ENCODE peak calls at places on chromosomes 12 and 14, in ten cellular contexts. U is H9, J is uterus, H is pancreas, I is A673, W is brain microvascular endothelial cell, L is RWPE2, Y is Peyer's patch, E is heart left ventricle, S is body of pancreas. X is an unnamed sample.

GRCh38 chr12:44372259-44372658 is 503.9 kb downstream of the NELL2 start:
- DNase-seq in U (no peak), J (no peak), H (no peak), I (no peak), W (no peak), L (no peak), Y (no peak), E (no peak), S (no peak), X (no peak)

GRCh38 chr12:95820096-95820703 is 29.6 kb upstream of the NTN4 start:
- DNase-seq in U (no peak), J (no peak), H (no peak), I (peak), W (peak), L (no peak), Y (peak), E (no peak), S (peak), X (no peak)

GRCh38 chr12:100146252-100146651 is 3.6 kb upstream of the BLTP3B start:
- DNase-seq in U (no peak), J (no peak), H (no peak), I (no peak), W (no peak), L (no peak), Y (no peak), E (no peak), S (no peak), X (no peak)

GRCh38 chr14:99683619-99684355 is at the start of gene CYP46A1:
- DNase-seq in U (peak), J (peak), H (peak), I (peak), W (peak), L (peak), Y (peak), E (peak), S (peak), X (peak)

GRCh38 chr12:7026854-7027253 is 8.6 kb upstream of the LPCAT3 start:
- DNase-seq in U (no peak), J (no peak), H (no peak), I (no peak), W (no peak), L (no peak), Y (no peak), E (no peak), S (no peak), X (no peak)

GRCh38 chr12:132131952-132132351 is 12.2 kb downstream of the DDX51 start:
- DNase-seq in U (peak), J (no peak), H (no peak), I (no peak), W (no peak), L (no peak), Y (no peak), E (no peak), S (no peak), X (no peak)

GRCh38 chr14:79248771-79249170 is 962.5 kb downstream of the DIO2 start:
- DNase-seq in U (no peak), J (no peak), H (no peak), I (no peak), W (no peak), L (no peak), Y (no peak), E (no peak), S (no peak), X (no peak)

GRCh38 chr12:27177716-27178115 is 66.4 kb upstream of the STK38L start:
- DNase-seq in U (no peak), J (no peak), H (no peak), I (no peak), W (peak), L (no peak), Y (no peak), E (no peak), S (no peak), X (no peak)

GRCh38 chr14:99596071-99596627 is 7.9 kb downstream of the CCDC85C start:
- DNase-seq in U (no peak), J (no peak), H (peak), I (no peak), W (no peak), L (peak), Y (no peak), E (peak), S (peak), X (no peak)

GRCh38 chr12:3201741-3202500 is 124.7 kb downstream of the TSPAN9 start:
- DNase-seq in U (no peak), J (no peak), H (peak), I (no peak), W (no peak), L (no peak), Y (no peak), E (peak), S (no peak), X (no peak)

GRCh38 chr14:36365766-36366165 is 45.3 kb upstream of the MBIP start:
- DNase-seq in U (no peak), J (no peak), H (no peak), I (peak), W (no peak), L (no peak), Y (no peak), E (no peak), S (no peak), X (no peak)

GRCh38 chr12:96861656-96862055 is 45.4 kb upstream of the NEDD1 start:
- DNase-seq in U (no peak), J (no peak), H (no peak), I (no peak), W (peak), L (no peak), Y (no peak), E (no peak), S (no peak), X (no peak)

GRCh38 chr14:94225460-94225989 is 51.4 kb downstream of the PPP4R4 start:
- DNase-seq in U (no peak), J (no peak), H (no peak), I (no peak), W (no peak), L (no peak), Y (no peak), E (no peak), S (no peak), X (no peak)

GRCh38 chr12:11821386-11821785 is 171.9 kb downstream of the ETV6 start:
- DNase-seq in U (no peak), J (no peak), H (no peak), I (no peak), W (no peak), L (no peak), Y (no peak), E (no peak), S (no peak), X (no peak)

GRCh38 chr14:69643430-69644200 is 32.2 kb downstream of the SUSD6 start:
- DNase-seq in U (no peak), J (peak), H (peak), I (no peak), W (peak), L (peak), Y (peak), E (peak), S (peak), X (no peak)

GRCh38 chr14:33716921-33717320 is 234.0 kb downstream of the EGLN3 start:
- DNase-seq in U (no peak), J (no peak), H (no peak), I (no peak), W (no peak), L (no peak), Y (no peak), E (no peak), S (no peak), X (no peak)

GRCh38 chr14:103246089-103246488 is 87.9 kb upstream of the EIF5 start:
- DNase-seq in U (no peak), J (no peak), H (no peak), I (no peak), W (no peak), L (no peak), Y (no peak), E (no peak), S (no peak), X (no peak)

GRCh38 chr12:56629459-56630179 is 507 bp downstream of the BAZ2A start:
- DNase-seq in U (no peak), J (peak), H (no peak), I (peak), W (no peak), L (no peak), Y (peak), E (peak), S (peak), X (no peak)

GRCh38 chr12:107131832-107132616 is 38.7 kb upstream of the CRY1 start:
- DNase-seq in U (peak), J (no peak), H (no peak), I (peak), W (peak), L (no peak), Y (peak), E (no peak), S (peak), X (no peak)

GRCh38 chr14:74541225-74541624 is 47.7 kb downstream of the ISCA2 start:
- DNase-seq in U (no peak), J (no peak), H (no peak), I (no peak), W (no peak), L (no peak), Y (no peak), E (no peak), S (no peak), X (no peak)

GRCh38 chr12:2169964-2170363 is 117.2 kb downstream of the CACNA1C start:
- DNase-seq in U (no peak), J (no peak), H (no peak), I (no peak), W (no peak), L (no peak), Y (no peak), E (no peak), S (no peak), X (no peak)

GRCh38 chr12:95908573-95908972 is 33.8 kb downstream of the CCDC38 start:
- DNase-seq in U (no peak), J (no peak), H (no peak), I (no peak), W (no peak), L (no peak), Y (no peak), E (no peak), S (no peak), X (no peak)

GRCh38 chr12:60194682-60195081 is 598.9 kb downstream of the SLC16A7 start:
- DNase-seq in U (no peak), J (no peak), H (no peak), I (no peak), W (no peak), L (no peak), Y (no peak), E (no peak), S (no peak), X (no peak)

GRCh38 chr12:76670776-76671175 is 93.1 kb upstream of the ZDHHC17 start:
- DNase-seq in U (no peak), J (no peak), H (no peak), I (peak), W (peak), L (no peak), Y (no peak), E (no peak), S (no peak), X (no peak)

GRCh38 chr12:108759914-108760313 is 28.6 kb upstream of the CORO1C start:
- DNase-seq in U (no peak), J (no peak), H (no peak), I (no peak), W (no peak), L (no peak), Y (no peak), E (no peak), S (no peak), X (no peak)

GRCh38 chr14:103284574-103285467 is 49.2 kb upstream of the EIF5 start:
- DNase-seq in U (no peak), J (no peak), H (no peak), I (no peak), W (peak), L (no peak), Y (no peak), E (no peak), S (no peak), X (peak)

GRCh38 chr14:104194716-104195115 is 56.3 kb downstream of the KIF26A start:
- DNase-seq in U (no peak), J (no peak), H (peak), I (no peak), W (no peak), L (no peak), Y (no peak), E (no peak), S (no peak), X (no peak)

GRCh38 chr12:4555804-4556203 is 6.2 kb upstream of the DYRK4 start:
- DNase-seq in U (no peak), J (no peak), H (no peak), I (no peak), W (no peak), L (no peak), Y (no peak), E (no peak), S (no peak), X (no peak)

GRCh38 chr12:113445544-113446176 is 23.5 kb downstream of the SDSL start:
- DNase-seq in U (no peak), J (no peak), H (no peak), I (peak), W (no peak), L (no peak), Y (no peak), E (no peak), S (no peak), X (no peak)

GRCh38 chr12:119334459-119335170 is at the start of gene CCDC60:
- DNase-seq in U (peak), J (no peak), H (peak), I (peak), W (no peak), L (no peak), Y (no peak), E (no peak), S (no peak), X (no peak)
- H3K27ac ChIP-seq in U (no peak), J (no peak), H (no peak), I (no peak), W (no peak), L (no peak), Y (no peak), E (no peak), S (no peak), X (no peak)

GRCh38 chr12:112406519-112407488 is 2.6 kb downstream of the RPL6 start:
- DNase-seq in U (no peak), J (no peak), H (no peak), I (no peak), W (no peak), L (no peak), Y (no peak), E (no peak), S (no peak), X (no peak)
- H3K27ac ChIP-seq in U (peak), J (no peak), H (no peak), I (peak), W (no peak), L (peak), Y (no peak), E (no peak), S (no peak), X (no peak)

GRCh38 chr12:114671664-114672476 is 12.1 kb downstream of the TBX3 start:
- DNase-seq in U (peak), J (peak), H (no peak), I (no peak), W (no peak), L (no peak), Y (no peak), E (no peak), S (no peak), X (no peak)

GRCh38 chr12:114669501-114670256 is 14.3 kb downstream of the TBX3 start:
- DNase-seq in U (peak), J (peak), H (peak), I (no peak), W (no peak), L (no peak), Y (no peak), E (no peak), S (no peak), X (no peak)

GRCh38 chr12:114668905-114669304 is 15.1 kb downstream of the TBX3 start:
- DNase-seq in U (no peak), J (no peak), H (peak), I (no peak), W (no peak), L (no peak), Y (no peak), E (no peak), S (no peak), X (no peak)

GRCh38 chr12:114671321-114671663 is 12.7 kb downstream of the TBX3 start:
- DNase-seq in U (no peak), J (no peak), H (no peak), I (no peak), W (no peak), L (no peak), Y (no peak), E (no peak), S (no peak), X (no peak)

GRCh38 chr12:114670257-114670955 is 13.6 kb downstream of the TBX3 start:
- DNase-seq in U (no peak), J (no peak), H (no peak), I (no peak), W (no peak), L (no peak), Y (no peak), E (no peak), S (no peak), X (no peak)
- H3K27ac ChIP-seq in U (no peak), J (peak), H (no peak), I (no peak), W (no peak), L (peak), Y (no peak), E (no peak), S (no peak), X (no peak)

DNA sequence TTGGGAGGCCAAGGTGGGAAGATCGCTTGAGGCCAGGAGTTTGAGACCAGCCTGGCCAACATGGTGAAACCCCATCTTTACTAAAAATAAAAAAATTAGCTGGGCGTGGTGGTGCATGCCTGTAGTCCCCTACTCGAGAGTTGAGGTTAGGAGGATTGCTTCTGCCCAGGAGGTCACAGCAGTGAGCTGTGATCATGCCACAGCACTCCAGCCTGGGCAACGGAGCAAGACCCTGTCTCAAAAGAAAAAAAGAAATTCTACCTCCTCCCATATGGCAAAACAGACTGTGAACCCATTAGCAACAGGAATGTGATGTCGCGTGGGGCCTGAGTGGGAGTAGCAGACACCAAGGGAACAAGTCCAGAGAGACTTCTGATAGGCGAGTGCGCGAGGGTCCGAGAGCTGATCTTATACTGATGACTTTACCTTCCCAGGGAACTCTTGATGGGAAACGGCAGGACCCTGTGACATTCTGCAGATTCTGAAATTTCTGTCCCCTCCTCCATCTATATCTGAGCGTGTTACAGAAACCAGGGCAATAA is 99.8 kb upstream of the MED13L start:
- DNase-seq in U (no peak), J (no peak), H (no peak), I (no peak), W (no peak), L (no peak), Y (no peak), E (no peak), S (no peak), X (no peak)
- H3K27ac ChIP-seq in U (no peak), J (no peak), H (no peak), I (no peak), W (no peak), L (peak), Y (no peak), E (no peak), S (no peak), X (no peak)

DNA sequence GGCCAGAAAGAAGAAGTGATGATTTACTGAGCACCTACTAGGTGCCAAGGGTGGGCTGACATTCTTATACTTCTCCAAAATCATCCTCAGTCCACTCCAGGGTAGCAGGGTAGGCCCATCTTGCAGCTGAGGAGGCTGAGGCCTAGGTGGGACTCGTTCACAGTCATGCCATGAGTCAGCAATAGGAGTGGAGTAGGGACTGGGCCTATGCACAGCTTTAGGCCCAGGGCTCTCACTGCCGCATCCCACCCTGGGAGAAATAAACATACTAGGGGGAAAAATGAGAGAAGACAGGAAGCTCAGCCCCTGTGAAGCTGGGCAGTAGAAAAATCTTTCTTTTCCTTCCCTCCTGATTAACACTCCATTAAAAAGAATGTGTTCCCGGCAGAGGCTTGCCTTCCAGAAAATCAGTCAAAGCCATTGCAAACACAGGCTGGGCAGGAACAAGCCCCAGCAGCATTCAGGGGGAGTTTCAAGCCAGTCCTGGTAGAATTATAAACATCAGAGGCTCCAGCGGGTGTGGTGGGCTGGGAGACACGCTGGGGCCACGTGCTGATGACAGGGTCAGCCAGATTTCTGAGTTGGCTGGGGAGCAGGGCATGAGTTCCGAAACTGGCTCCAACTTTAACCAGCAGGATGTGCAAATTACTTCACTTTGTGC is 1.8 kb downstream of the HSPB8 start:
- DNase-seq in U (peak), J (peak), H (no peak), I (no peak), W (peak), L (no peak), Y (peak), E (peak), S (no peak), X (peak)
- H3K27ac ChIP-seq in U (no peak), J (peak), H (peak), I (no peak), W (peak), L (no peak), Y (peak), E (peak), S (peak), X (peak)

DNA sequence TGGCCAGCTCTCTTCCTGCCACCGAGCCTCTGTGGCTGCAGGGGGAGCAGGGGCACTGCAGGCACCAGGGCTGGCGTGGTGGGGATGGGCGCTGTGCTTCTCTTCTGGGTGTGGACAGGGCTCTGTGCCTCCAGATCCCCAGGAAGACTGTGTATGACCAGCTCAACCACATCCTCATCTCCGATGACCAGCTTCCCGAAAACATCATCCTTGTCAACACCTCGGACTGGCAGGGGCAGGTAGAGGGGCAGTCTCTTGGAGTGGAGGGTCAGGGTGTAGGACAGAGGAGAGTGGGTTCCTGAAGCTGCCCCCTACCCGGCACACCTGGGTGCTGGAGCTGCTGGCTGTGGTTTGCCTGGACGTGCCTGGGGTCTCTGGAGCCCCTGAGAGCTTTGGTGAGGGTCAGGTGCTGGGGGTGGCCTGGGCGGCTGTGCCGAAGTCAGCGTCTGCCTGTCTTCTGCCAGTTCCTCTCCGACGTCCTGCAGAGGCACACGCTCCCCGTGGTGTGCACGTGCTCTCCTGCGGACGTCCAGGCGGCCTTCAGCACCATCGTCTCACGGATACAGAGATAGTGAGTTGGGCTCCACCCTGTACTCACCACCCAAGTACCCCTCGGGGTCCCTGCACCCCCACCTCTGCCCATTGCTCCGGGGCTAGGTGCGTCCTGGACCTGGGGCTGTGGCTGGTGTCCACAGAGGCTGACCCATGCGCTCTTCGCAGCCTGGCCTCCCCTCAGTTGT is 15.8 kb upstream of the TEX22 start:
- DNase-seq in U (no peak), J (no peak), H (peak), I (no peak), W (no peak), L (peak), Y (no peak), E (peak), S (no peak), X (no peak)
- H3K27ac ChIP-seq in U (no peak), J (no peak), H (no peak), I (no peak), W (no peak), L (no peak), Y (no peak), E (no peak), S (no peak), X (no peak)

DNA sequence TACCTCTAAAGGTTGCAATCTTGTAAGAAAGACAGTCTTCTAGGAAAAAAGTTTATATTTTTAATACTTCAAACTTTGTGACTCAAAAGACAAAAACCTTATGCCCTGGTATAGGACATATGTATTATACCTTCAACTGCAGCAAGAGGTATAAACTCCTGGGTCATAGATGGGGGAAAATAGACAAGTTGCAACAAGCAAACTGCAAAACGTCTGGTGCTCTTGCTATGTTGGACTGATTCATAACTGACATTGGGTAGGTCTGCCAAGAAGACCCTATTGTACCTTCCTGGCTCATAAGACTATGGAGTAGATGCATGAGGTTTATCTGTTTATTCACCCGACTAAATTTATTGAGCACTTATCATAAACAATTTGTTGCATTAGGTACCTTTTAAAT is 40.9 kb downstream of the BEST3 start:
- DNase-seq in U (no peak), J (no peak), H (no peak), I (no peak), W (no peak), L (no peak), Y (no peak), E (no peak), S (no peak), X (no peak)
- H3K27ac ChIP-seq in U (no peak), J (no peak), H (no peak), I (no peak), W (no peak), L (peak), Y (no peak), E (no peak), S (no peak), X (no peak)